ENCODE peak calls at places on chromosomes 5 and 9, in four cellular contexts. J, W, D and U are unnamed samples.
A peak's percentile ranks its signal among the peaks of the same experiment; 100 is the strongest.

GRCh38 chr5:132493241-132493640 is 2.7 kb upstream of the IRF1 start:
- DNase-seq in J (no peak), W (no peak), D (no peak), U (no peak)

GRCh38 chr5:73786043-73786831 is 160.2 kb downstream of the ARHGEF28 start:
- DNase-seq in J (no peak), W (no peak), D (no peak), U (peak; percentile 94)

GRCh38 chr5:137871571-137871970 is 3.9 kb downstream of the MYOT start:
- DNase-seq in J (no peak), W (no peak), D (no peak), U (no peak)

GRCh38 chr5:132220476-132220875 is 7.2 kb downstream of the P4HA2 start:
- DNase-seq in J (no peak), W (no peak), D (peak; percentile 75), U (no peak)

GRCh38 chr9:81729141-81729540 is 39.8 kb upstream of the TLE1 start:
- DNase-seq in J (no peak), W (no peak), D (no peak), U (no peak)

GRCh38 chr5:137718611-137719010 is 17.3 kb downstream of the KLHL3 start:
- DNase-seq in J (no peak), W (no peak), D (no peak), U (no peak)

GRCh38 chr9:13013976-13014375 is 239.2 kb downstream of the LURAP1L start:
- DNase-seq in J (no peak), W (no peak), D (peak; percentile 46), U (no peak)

GRCh38 chr5:106522296-106522695 is 1148.4 kb downstream of the EFNA5 start:
- DNase-seq in J (no peak), W (peak; percentile 2), D (no peak), U (no peak)

GRCh38 chr9:15104826-15105420 is 194.7 kb upstream of the FREM1 start:
- DNase-seq in J (no peak), W (peak; percentile 10), D (peak; percentile 52), U (peak; percentile 61)

GRCh38 chr9:5563886-5564285 is 53.6 kb downstream of the PDCD1LG2 start:
- DNase-seq in J (no peak), W (no peak), D (peak; percentile 50), U (peak; percentile 83)

GRCh38 chr9:114451707-114452031 is 53.6 kb downstream of the WHRN start:
- DNase-seq in J (no peak), W (no peak), D (no peak), U (no peak)

GRCh38 chr9:36535106-36535505 is 37.6 kb upstream of the MELK start:
- DNase-seq in J (no peak), W (no peak), D (no peak), U (no peak)

GRCh38 chr5:174829511-174829864 is 105.1 kb downstream of the MSX2 start:
- DNase-seq in J (no peak), W (no peak), D (no peak), U (no peak)

GRCh38 chr5:75265731-75266130 is 29.1 kb upstream of the ANKRD31 start:
- DNase-seq in J (no peak), W (no peak), D (peak; percentile 57), U (peak; percentile 70)

GRCh38 chr5:10691826-10692785 is 68.9 kb downstream of the DAP start:
- DNase-seq in J (no peak), W (peak; percentile 71), D (peak; percentile 69), U (no peak)

GRCh38 chr5:111070272-111071134 is 1.0 kb upstream of the TSLP start:
- DNase-seq in J (no peak), W (no peak), D (peak; percentile 25), U (no peak)

GRCh38 chr9:97808415-97808814 is 44.6 kb upstream of the FOXE1 start:
- DNase-seq in J (no peak), W (no peak), D (no peak), U (no peak)

GRCh38 chr9:34256104-34256503 is 73.0 kb downstream of the KIF24 start:
- DNase-seq in J (no peak), W (no peak), D (no peak), U (no peak)

GRCh38 chr9:28212979-28213378 is 639.7 kb upstream of the C9orf72 start:
- DNase-seq in J (no peak), W (peak; percentile 40), D (peak; percentile 1), U (peak; percentile 85)

GRCh38 chr5:33477816-33478215 is 37.1 kb downstream of the TARS1 start:
- DNase-seq in J (peak; percentile 49), W (no peak), D (no peak), U (no peak)

GRCh38 chr5:1437452-1437851 is 7.8 kb downstream of the SLC6A3 start:
- DNase-seq in J (no peak), W (no peak), D (peak; percentile 35), U (peak; percentile 27)

GRCh38 chr5:171272996-171273970 is 35.8 kb upstream of the TLX3 start:
- DNase-seq in J (no peak), W (peak; percentile 39), D (peak; percentile 17), U (peak; percentile 55)

GRCh38 chr5:166551384-166551783 is 1740.1 kb upstream of the WWC1 start:
- DNase-seq in J (no peak), W (no peak), D (no peak), U (no peak)

GRCh38 chr5:44332360-44332971 is 56.8 kb downstream of the FGF10 start:
- DNase-seq in J (no peak), W (peak; percentile 0), D (peak; percentile 72), U (peak; percentile 67)

GRCh38 chr9:5062631-5063030 is 77.6 kb downstream of the JAK2 start:
- DNase-seq in J (no peak), W (no peak), D (no peak), U (no peak)

GRCh38 chr9:112273826-112274225 is 59.6 kb downstream of the PTBP3 start:
- DNase-seq in J (no peak), W (no peak), D (peak; percentile 5), U (no peak)

GRCh38 chr9:126357074-126357473 is 30.4 kb downstream of the MVB12B start:
- DNase-seq in J (no peak), W (no peak), D (no peak), U (peak; percentile 98)

GRCh38 chr9:81071108-81071507 is 618.2 kb downstream of the TLE1 start:
- DNase-seq in J (no peak), W (no peak), D (no peak), U (no peak)

GRCh38 chr5:108326982-108327381 is 54.9 kb downstream of the FBXL17 start:
- DNase-seq in J (no peak), W (no peak), D (no peak), U (no peak)

GRCh38 chr9:93774331-93775102 is 180.6 kb downstream of the BARX1 start:
- DNase-seq in J (no peak), W (no peak), D (no peak), U (no peak)

GRCh38 chr5:172733179-172733973 is 37.6 kb downstream of the DUSP1 start:
- DNase-seq in J (peak; percentile 52), W (peak; percentile 89), D (peak; percentile 98), U (peak; percentile 99)
- H3K4me3 ChIP-seq in J (no peak overlapping the region), W (no peak overlapping the region), D (no peak overlapping the region), U (no peak overlapping the region)

GRCh38 chr5:66209350-66209749 is 65.2 kb downstream of the SREK1 start:
- DNase-seq in J (no peak), W (no peak), D (no peak), U (peak; percentile 86)
- TF ChIP-seq CTCF in J (no peak), W (no peak), D (no peak), U (peak; percentile 27)

GRCh38 chr5:145760660-145761059 is 74.5 kb downstream of the PRELID2 start:
- DNase-seq in J (no peak), W (no peak), D (no peak), U (no peak)
- H3K4me3 ChIP-seq in J (no peak overlapping the region), W (no peak overlapping the region), D (no peak overlapping the region), U (no peak overlapping the region)

GRCh38 chr5:168612123-168612522 is 33.0 kb upstream of the PANK3 start:
- DNase-seq in J (no peak), W (no peak), D (no peak), U (peak; percentile 40)
- TF ChIP-seq CTCF in J (no peak), W (no peak), D (no peak), U (no peak)

DNA sequence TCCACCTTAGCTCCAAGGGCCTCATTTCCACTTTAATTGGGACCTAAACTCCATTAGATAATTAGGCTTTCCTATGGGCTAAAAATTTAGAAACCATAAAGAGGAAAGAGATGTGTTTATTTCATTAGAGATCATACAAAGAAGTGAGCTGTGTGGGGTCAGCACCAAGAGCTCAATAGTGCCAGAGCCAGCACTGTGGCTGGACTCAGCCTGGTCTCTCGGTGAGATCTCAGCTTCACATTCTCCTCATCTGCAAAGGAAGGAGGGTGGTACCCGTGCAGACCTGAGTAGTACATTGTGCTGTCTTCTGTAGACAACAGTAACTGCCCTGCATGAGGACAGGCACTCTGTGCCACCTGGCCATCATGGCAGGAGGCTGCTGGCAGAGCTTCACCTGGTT is 136.1 kb upstream of the EPB41L4A start:
- DNase-seq in J (no peak), W (no peak), D (no peak), U (no peak)
- H3K4me3 ChIP-seq in J (no peak overlapping the region), W (no peak overlapping the region), D (no peak overlapping the region), U (no peak overlapping the region)

GRCh38 chr5:149427374-149427773 is 48.3 kb upstream of the IL17B start:
- DNase-seq in J (no peak), W (no peak), D (no peak), U (no peak)

GRCh38 chr5:149432861-149433462 is 53.9 kb upstream of the IL17B start:
- DNase-seq in J (no peak), W (no peak), D (no peak), U (no peak)

GRCh38 chr5:149428032-149428431 is 48.9 kb upstream of the IL17B start:
- DNase-seq in J (no peak), W (no peak), D (no peak), U (no peak)

GRCh38 chr5:149432377-149432776 is 53.3 kb upstream of the IL17B start:
- DNase-seq in J (no peak), W (no peak), D (no peak), U (no peak)

DNA sequence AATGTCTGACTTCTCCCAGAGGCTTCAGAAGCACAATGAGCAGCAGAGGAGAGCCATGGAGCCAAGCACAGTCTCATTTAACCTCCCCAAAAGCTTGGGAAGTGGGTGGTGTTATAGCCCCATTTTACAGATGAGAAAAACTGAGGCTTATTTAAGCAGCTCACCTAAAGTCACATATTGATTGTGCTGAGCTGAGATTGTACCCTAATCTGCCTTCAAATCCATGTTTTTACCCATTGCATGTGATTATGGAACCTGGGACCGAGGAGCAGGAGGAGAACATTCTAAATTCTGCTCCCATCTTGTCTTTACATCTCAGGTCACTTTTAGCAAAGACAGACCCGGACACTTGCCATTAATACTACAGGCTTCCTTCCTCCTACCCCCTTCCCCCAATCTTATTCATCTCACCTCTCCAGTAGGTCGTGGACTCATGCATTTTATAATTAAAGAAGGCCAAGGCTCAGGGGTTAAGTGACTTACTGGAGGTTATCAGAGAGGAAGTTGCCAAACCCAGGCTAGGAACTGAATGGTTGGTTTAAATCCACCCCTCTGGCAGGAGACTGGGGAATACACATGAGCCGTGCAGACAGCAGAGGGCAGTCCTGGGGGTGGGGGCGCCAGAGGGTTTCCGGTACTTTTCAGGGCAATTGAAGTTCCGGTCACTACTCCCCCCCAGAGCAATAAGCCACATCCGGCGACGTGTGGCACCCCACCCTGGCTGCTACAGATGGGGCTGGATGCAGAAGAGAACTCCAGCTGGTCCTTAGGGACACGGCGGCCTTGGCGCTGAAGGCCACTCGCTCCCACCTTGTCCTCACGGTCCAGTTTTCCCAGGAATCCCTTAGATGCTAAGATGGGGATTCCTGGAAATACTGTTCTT is 51.0 kb upstream of the IL17B start:
- DNase-seq in J (no peak), W (no peak), D (no peak), U (no peak)
- TF ChIP-seq CTCF in J (no peak), W (peak; percentile 57), D (peak; percentile 42), U (no peak)